ENCODE peak calls at places on chromosomes 13 and 19, in five cellular contexts. O is neural progenitor cell, D is cardiac muscle cell, T is BE2C, A is endothelial cell of umbilical vein. G is an unnamed sample.

GRCh38 chr13:23558675-23559536 is 11.3 kb upstream of the TNFRSF19 start:
- DNase-seq in O (no peak), D (peak; percentile 98), T (peak; percentile 25), A (peak; percentile 69), G (no peak)

GRCh38 chr13:114017028-114017630 is 43.3 kb upstream of the C13orf46 start:
- DNase-seq in O (peak; percentile 45), D (peak; percentile 60), T (peak; percentile 36), A (no peak), G (no peak)

GRCh38 chr19:5303208-5303607 is 37.4 kb downstream of the PTPRS start:
- DNase-seq in O (no peak), D (no peak), T (no peak), A (no peak), G (no peak)

GRCh38 chr19:15299568-15300409 is 32.5 kb downstream of the BRD4 start:
- DNase-seq in O (no peak), D (peak; percentile 68), T (no peak), A (no peak), G (no peak)

GRCh38 chr19:39943586-39943985 is 9.2 kb upstream of the FCGBP start:
- DNase-seq in O (no peak), D (no peak), T (no peak), A (no peak), G (no peak)

GRCh38 chr19:37007587-37008220 is 70.5 kb upstream of the ZNF420 start:
- DNase-seq in O (no peak), D (peak; percentile 79), T (no peak), A (no peak), G (peak; percentile 50)

GRCh38 chr13:32443111-32443510 is 15.2 kb upstream of the N4BP2L1 start:
- DNase-seq in O (no peak), D (peak; percentile 17), T (peak; percentile 27), A (peak; percentile 43), G (no peak)

GRCh38 chr13:41811588-41812021 is 149.3 kb downstream of the VWA8 start:
- DNase-seq in O (no peak), D (no peak), T (no peak), A (no peak), G (no peak)

GRCh38 chr13:95536629-95537241 is 15.8 kb upstream of the CLDN10 start:
- DNase-seq in O (no peak), D (peak; percentile 57), T (no peak), A (peak; percentile 62), G (no peak)

GRCh38 chr13:107144432-107144831 is 576.5 kb upstream of the ARGLU1 start:
- DNase-seq in O (no peak), D (peak; percentile 22), T (no peak), A (peak; percentile 60), G (no peak)

GRCh38 chr13:89602655-89603054 is 1744.8 kb upstream of the MIR17HG start:
- DNase-seq in O (no peak), D (no peak), T (no peak), A (no peak), G (no peak)

GRCh38 chr13:97844151-97844550 is 109.3 kb upstream of the IPO5 start:
- DNase-seq in O (no peak), D (no peak), T (no peak), A (no peak), G (no peak)

GRCh38 chr13:43835701-43836100 is 43.8 kb downstream of the CCDC122 start:
- DNase-seq in O (no peak), D (peak; percentile 81), T (no peak), A (no peak), G (no peak)

GRCh38 chr13:95002968-95003813 is 290.8 kb upstream of the SOX21 start:
- DNase-seq in O (peak; percentile 23), D (no peak), T (no peak), A (no peak), G (peak; percentile 30)

GRCh38 chr13:95948646-95949045 is 104.6 kb downstream of the UGGT2 start:
- DNase-seq in O (no peak), D (peak; percentile 42), T (peak; percentile 63), A (no peak), G (no peak)

GRCh38 chr13:21006141-21007005 is 55.0 kb downstream of the LATS2 start:
- DNase-seq in O (peak; percentile 36), D (no peak), T (no peak), A (no peak), G (no peak)

GRCh38 chr13:36608474-36608873 is 65.3 kb upstream of the SERTM1 start:
- DNase-seq in O (no peak), D (peak; percentile 4), T (no peak), A (no peak), G (no peak)

GRCh38 chr13:81142306-81142999 is 801.5 kb upstream of the SPRY2 start:
- DNase-seq in O (no peak), D (no peak), T (no peak), A (no peak), G (no peak)

GRCh38 chr19:6442087-6442688 is 8.6 kb upstream of the SLC25A41 start:
- DNase-seq in O (no peak), D (no peak), T (no peak), A (no peak), G (no peak)

GRCh38 chr19:39031368-39032163 is 783 bp downstream of the FBXO27 start:
- DNase-seq in O (peak; percentile 99), D (peak; percentile 65), T (peak; percentile 92), A (peak; percentile 51), G (peak; percentile 78)

GRCh38 chr19:47004012-47004465 is 15.6 kb upstream of the NPAS1 start:
- DNase-seq in O (no peak), D (no peak), T (no peak), A (no peak), G (no peak)

GRCh38 chr13:85528578-85529215 is 270.5 kb downstream of the SLITRK6 start:
- DNase-seq in O (no peak), D (no peak), T (no peak), A (no peak), G (no peak)

GRCh38 chr13:113850722-113851479 is 13.0 kb downstream of the GAS6 start:
- DNase-seq in O (no peak), D (no peak), T (no peak), A (no peak), G (no peak)

GRCh38 chr13:27783111-27783510 is 9.2 kb upstream of the GSX1 start:
- DNase-seq in O (peak; percentile 52), D (peak; percentile 29), T (no peak), A (peak; percentile 7), G (no peak)

GRCh38 chr19:34193876-34194275 is 21.6 kb downstream of the LSM14A start:
- DNase-seq in O (no peak), D (peak; percentile 48), T (no peak), A (no peak), G (no peak)

GRCh38 chr13:20847298-20847697 is 55.2 kb downstream of the XPO4 start:
- DNase-seq in O (no peak), D (peak; percentile 48), T (peak; percentile 13), A (no peak), G (no peak)

GRCh38 chr19:5624154-5624663 is 1.3 kb downstream of the SAFB start:
- DNase-seq in O (peak; percentile 39), D (peak; percentile 53), T (peak; percentile 21), A (peak; percentile 59), G (peak; percentile 31)

GRCh38 chr13:40624338-40624737 is 42.1 kb downstream of the FOXO1 start:
- DNase-seq in O (no peak), D (peak; percentile 23), T (no peak), A (no peak), G (no peak)

GRCh38 chr13:23984541-23984940 is 87.2 kb upstream of the C1QTNF9B start:
- DNase-seq in O (no peak), D (peak; percentile 39), T (no peak), A (no peak), G (no peak)

GRCh38 chr19:5864725-5865486 is 5.4 kb downstream of the FUT5 start:
- DNase-seq in O (no peak), D (no peak), T (no peak), A (no peak), G (no peak)

GRCh38 chr19:19447536-19448237 is 42.2 kb downstream of the GATAD2A start:
- DNase-seq in O (no peak), D (no peak), T (no peak), A (no peak), G (no peak)

GRCh38 chr19:48830088-48830487 is 6.2 kb downstream of the HSD17B14 start:
- DNase-seq in O (no peak), D (no peak), T (no peak), A (no peak), G (no peak)

GRCh38 chr19:48821633-48822032 is 10.8 kb upstream of the BCAT2 start:
- DNase-seq in O (no peak), D (no peak), T (no peak), A (no peak), G (no peak)

GRCh38 chr19:48822514-48822913 is 11.7 kb upstream of the BCAT2 start:
- DNase-seq in O (no peak), D (no peak), T (no peak), A (no peak), G (no peak)

GRCh38 chr19:48830965-48831364 is 5.3 kb downstream of the HSD17B14 start:
- DNase-seq in O (no peak), D (no peak), T (no peak), A (no peak), G (no peak)

DNA sequence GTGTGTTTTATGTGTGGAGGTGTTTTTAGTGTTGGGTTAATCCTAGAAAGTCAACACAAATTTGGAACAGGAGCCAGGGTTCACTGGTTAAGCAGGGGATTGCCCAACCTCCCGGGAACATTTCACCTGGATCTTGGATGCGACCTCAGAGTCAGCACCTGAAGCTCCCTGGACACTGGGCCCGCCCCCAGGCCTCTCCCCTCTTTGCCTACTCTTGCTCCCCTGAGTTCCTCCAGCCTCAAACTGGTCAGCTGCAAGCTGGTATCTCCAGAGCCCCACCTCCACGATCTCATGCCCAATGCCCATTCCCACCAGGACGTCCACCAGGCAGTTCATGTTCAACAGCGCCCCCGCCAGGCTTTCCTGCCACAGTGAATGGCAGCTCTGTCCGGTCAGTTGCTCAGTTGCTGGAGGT is 9.7 kb downstream of the HSD17B14 start:
- DNase-seq in O (peak; percentile 30), D (no peak), T (no peak), A (no peak), G (peak; percentile 31)
- TF ChIP-seq CTCF in O (peak; percentile 39), D (peak; percentile 18), T (peak; percentile 36), A (no peak), G (peak; percentile 13)

GRCh38 chr19:12052571-12053169 is at the start of gene ZNF878:
- DNase-seq in O (peak; percentile 99), D (peak; percentile 90), T (peak; percentile 97), A (peak; percentile 63), G (peak; percentile 95)
- TF ChIP-seq CTCF in O (peak; percentile 40), D (peak; percentile 11), T (peak; percentile 23), A (no peak), G (no peak)

GRCh38 chr19:44942067-44942571 is at the start of gene APOC4:
- DNase-seq in O (no peak), D (no peak), T (no peak), A (no peak), G (no peak)

GRCh38 chr19:44939668-44940067 is 2.4 kb upstream of the APOC4 start:
- DNase-seq in O (no peak), D (peak; percentile 63), T (no peak), A (no peak), G (no peak)

GRCh38 chr19:44947041-44947581 is 1.3 kb downstream of the APOC2 start:
- DNase-seq in O (no peak), D (no peak), T (no peak), A (no peak), G (no peak)

GRCh38 chr19:44948237-44948636 is 2.4 kb downstream of the APOC2 start:
- DNase-seq in O (no peak), D (no peak), T (no peak), A (no peak), G (no peak)

GRCh38 chr19:44943801-44944249 is 1.8 kb downstream of the APOC4 start:
- DNase-seq in O (no peak), D (no peak), T (no peak), A (no peak), G (no peak)
- TF ChIP-seq CTCF in O (no peak), D (no peak), T (no peak), A (no peak), G (no peak)

GRCh38 chr19:41352609-41353465 is 885 bp downstream of the TGFB1 start:
- DNase-seq in O (peak; percentile 81), D (peak; percentile 54), T (peak; percentile 72), A (peak; percentile 69), G (peak; percentile 66)
- TF ChIP-seq CTCF in O (peak; percentile 63), D (peak; percentile 58), T (peak; percentile 57), A (peak; percentile 51), G (peak; percentile 10)

G was measured in glutamatergic neuron.